ENCODE peak calls at places on chromosome 1, in seven cellular contexts. R, Z, J, A, V, Y and Q are unnamed samples.

GRCh38 chr1:77282187-77282865 is 507 bp downstream of the AK5 start:
- DNase-seq in R (peak), Z (peak), J (peak), A (no peak), V (no peak), Y (no peak), Q (peak)

GRCh38 chr1:40663324-40664166 is 1.9 kb downstream of the RIMS3 start:
- DNase-seq in R (no peak), Z (no peak), J (no peak), A (peak), V (no peak), Y (no peak), Q (no peak)

GRCh38 chr1:66339944-66340343 is 194.0 kb upstream of the SGIP1 start:
- DNase-seq in R (no peak), Z (peak), J (no peak), A (peak), V (no peak), Y (no peak), Q (no peak)

GRCh38 chr1:19485362-19486187 is at the start of gene CAPZB:
- DNase-seq in R (peak), Z (peak), J (peak), A (peak), V (no peak), Y (peak), Q (peak)

GRCh38 chr1:90313756-90314155 is 318.8 kb downstream of the ZNF326 start:
- DNase-seq in R (no peak), Z (no peak), J (no peak), A (no peak), V (no peak), Y (no peak), Q (no peak)

GRCh38 chr1:43414634-43415223 is 25.0 kb downstream of the SZT2 start:
- DNase-seq in R (peak), Z (peak), J (no peak), A (peak), V (no peak), Y (peak), Q (peak)

GRCh38 chr1:21903638-21904474 is 33.3 kb downstream of the HSPG2 start:
- DNase-seq in R (no peak), Z (no peak), J (no peak), A (no peak), V (no peak), Y (no peak), Q (no peak)

GRCh38 chr1:230394134-230394533 is 32.0 kb downstream of the PGBD5 start:
- DNase-seq in R (no peak), Z (no peak), J (no peak), A (peak), V (no peak), Y (no peak), Q (no peak)

GRCh38 chr1:83883979-83884378 is 115.0 kb downstream of the TTLL7 start:
- DNase-seq in R (no peak), Z (no peak), J (no peak), A (no peak), V (no peak), Y (no peak), Q (no peak)

GRCh38 chr1:239976130-239976968 is 115.3 kb upstream of the FMN2 start:
- DNase-seq in R (peak), Z (peak), J (peak), A (peak), V (no peak), Y (no peak), Q (peak)

GRCh38 chr1:213564215-213564659 is 423.5 kb upstream of the PROX1 start:
- DNase-seq in R (no peak), Z (no peak), J (no peak), A (peak), V (no peak), Y (no peak), Q (no peak)

GRCh38 chr1:8816831-8817412 is 518 bp downstream of the RERE start:
- DNase-seq in R (peak), Z (peak), J (peak), A (peak), V (no peak), Y (peak), Q (peak)

GRCh38 chr1:162166934-162167615 is 97.6 kb downstream of the NOS1AP start:
- DNase-seq in R (no peak), Z (no peak), J (no peak), A (no peak), V (no peak), Y (no peak), Q (no peak)

GRCh38 chr1:228038387-228039005 is 31.7 kb downstream of the WNT3A start:
- DNase-seq in R (no peak), Z (no peak), J (no peak), A (no peak), V (no peak), Y (no peak), Q (no peak)

GRCh38 chr1:197838836-197839235 is 63.6 kb upstream of the DENND1B start:
- DNase-seq in R (no peak), Z (peak), J (no peak), A (peak), V (peak), Y (no peak), Q (no peak)

GRCh38 chr1:39898648-39899603 is 2.8 kb downstream of the MYCL start:
- DNase-seq in R (no peak), Z (peak), J (peak), A (peak), V (no peak), Y (no peak), Q (peak)

GRCh38 chr1:167473761-167474160 is 44.6 kb downstream of the CD247 start:
- DNase-seq in R (no peak), Z (no peak), J (no peak), A (no peak), V (no peak), Y (no peak), Q (no peak)

GRCh38 chr1:156458181-156458503 is 42.4 kb downstream of the MEF2D start:
- DNase-seq in R (no peak), Z (no peak), J (no peak), A (no peak), V (peak), Y (no peak), Q (no peak)

GRCh38 chr1:230825804-230826160 is 42.5 kb downstream of the C1orf198 start:
- DNase-seq in R (no peak), Z (peak), J (no peak), A (no peak), V (no peak), Y (no peak), Q (no peak)

GRCh38 chr1:115282825-115283224 is 55.2 kb downstream of the NGF start:
- DNase-seq in R (peak), Z (peak), J (no peak), A (peak), V (no peak), Y (peak), Q (no peak)

GRCh38 chr1:26959722-26960624 is at the start of gene KDF1:
- DNase-seq in R (no peak), Z (no peak), J (peak), A (no peak), V (no peak), Y (no peak), Q (no peak)
- TF ChIP-seq CTCF in R (no peak), Z (no peak), J (no peak), A (no peak), V (peak), Y (no peak), Q (no peak)

GRCh38 chr1:63622847-63623566 is 29.8 kb downstream of the PGM1 start:
- DNase-seq in R (no peak), Z (no peak), J (no peak), A (no peak), V (no peak), Y (no peak), Q (no peak)
- TF ChIP-seq CTCF in R (peak), Z (no peak), J (peak), A (no peak), V (no peak), Y (peak), Q (no peak)

DNA sequence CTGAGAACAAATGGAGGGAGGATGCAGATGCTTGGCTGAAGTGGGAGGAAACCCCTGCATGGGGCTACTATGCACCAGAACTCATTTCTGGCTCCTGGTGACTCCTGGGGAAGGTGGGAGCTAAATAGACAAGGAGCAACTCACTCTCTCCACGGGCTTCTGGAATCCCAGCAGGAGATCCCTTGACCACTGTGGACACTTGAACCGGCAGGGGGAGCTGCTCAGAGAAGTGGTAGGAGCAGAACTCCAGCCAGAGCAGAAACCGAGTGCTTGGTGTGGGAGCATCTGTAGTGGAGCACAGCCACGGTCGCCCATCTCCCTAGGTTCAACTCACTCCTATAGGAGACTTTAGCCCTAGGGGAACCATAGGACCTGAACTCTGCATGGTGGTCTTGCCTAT is 205.6 kb upstream of the GJB5 start:
- DNase-seq in R (no peak), Z (no peak), J (no peak), A (peak), V (no peak), Y (no peak), Q (no peak)
- TF ChIP-seq CTCF in R (no peak), Z (peak), J (peak), A (peak), V (peak), Y (no peak), Q (no peak)

GRCh38 chr1:234581063-234581714 is 28.8 kb downstream of the IRF2BP2 start:
- DNase-seq in R (no peak), Z (no peak), J (no peak), A (no peak), V (no peak), Y (no peak), Q (no peak)

GRCh38 chr1:234578735-234579134 is 31.2 kb downstream of the IRF2BP2 start:
- DNase-seq in R (no peak), Z (no peak), J (no peak), A (no peak), V (no peak), Y (no peak), Q (no peak)

GRCh38 chr1:234582186-234582585 is 27.8 kb downstream of the IRF2BP2 start:
- DNase-seq in R (no peak), Z (no peak), J (no peak), A (no peak), V (no peak), Y (no peak), Q (no peak)

GRCh38 chr1:234579967-234580366 is 30.0 kb downstream of the IRF2BP2 start:
- DNase-seq in R (no peak), Z (no peak), J (peak), A (peak), V (no peak), Y (no peak), Q (peak)

DNA sequence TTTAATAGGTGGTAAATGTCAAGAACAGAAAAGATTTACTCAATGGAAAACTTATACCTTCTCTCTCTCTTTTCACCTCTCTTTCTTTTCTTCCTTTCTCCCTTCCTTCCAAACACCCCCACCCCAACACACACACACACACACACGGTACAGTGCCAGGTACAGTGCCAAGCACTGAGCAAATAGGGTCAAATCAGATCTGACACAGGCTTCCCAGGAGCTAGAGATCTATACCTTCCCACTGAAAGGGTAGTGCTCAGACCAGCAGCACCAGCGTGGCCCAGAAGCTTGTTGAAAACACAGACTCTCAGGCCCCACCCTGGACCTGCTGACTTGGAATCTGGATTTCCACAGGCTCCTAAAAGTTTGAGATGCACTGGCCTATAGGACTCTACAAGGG is 31.9 kb downstream of the IRF2BP2 start:
- DNase-seq in R (no peak), Z (no peak), J (no peak), A (no peak), V (no peak), Y (no peak), Q (no peak)
- TF ChIP-seq CTCF in R (no peak), Z (no peak), J (no peak), A (no peak), V (no peak), Y (no peak), Q (no peak)

GRCh38 chr1:87167855-87168630 is 160.6 kb upstream of the LMO4 start:
- DNase-seq in R (no peak), Z (no peak), J (no peak), A (no peak), V (no peak), Y (no peak), Q (no peak)
- TF ChIP-seq CTCF in R (no peak), Z (peak), J (no peak), A (no peak), V (peak), Y (no peak), Q (no peak)

GRCh38 chr1:203650012-203650836 is 23.6 kb downstream of the ATP2B4 start:
- DNase-seq in R (peak), Z (no peak), J (peak), A (peak), V (no peak), Y (peak), Q (peak)
- TF ChIP-seq CTCF in R (no peak), Z (no peak), J (no peak), A (no peak), V (no peak), Y (peak), Q (no peak)

DNA sequence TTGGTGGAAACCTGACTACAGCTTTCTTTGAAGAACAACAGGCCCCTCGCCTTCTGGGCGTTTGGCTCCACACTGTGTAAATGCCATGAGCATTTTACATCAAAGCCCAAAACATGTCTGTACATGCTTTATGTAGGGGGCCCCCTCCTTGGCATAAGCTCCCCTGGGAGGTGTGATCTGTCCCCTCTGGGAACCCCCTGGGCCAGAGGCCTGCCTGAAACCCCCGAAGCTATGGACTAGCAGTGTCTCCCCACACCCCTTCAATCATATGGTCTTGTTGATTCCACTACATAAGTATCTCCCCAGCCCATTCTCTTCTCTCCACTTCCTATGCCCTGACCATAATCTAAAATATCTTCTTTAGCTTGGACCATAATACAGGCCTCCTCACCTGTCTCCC is 241.5 kb downstream of the C1orf94 start:
- DNase-seq in R (no peak), Z (no peak), J (no peak), A (no peak), V (no peak), Y (no peak), Q (no peak)
- TF ChIP-seq CTCF in R (no peak), Z (no peak), J (no peak), A (no peak), V (no peak), Y (no peak), Q (no peak)